ENCODE peak calls at places on chromosomes 11 and 22, in nine cellular contexts. G is Calu3, Z is breast epithelium, X is ovary, T is AG10803, B is nephron progenitor cell, F is WERI-Rb-1, A is GM13976, E is thoracic aorta. O is an unnamed sample.

GRCh38 chr22:45009881-45010531 is at the start of gene PHF21B:
- DNase-seq in F (peak; percentile 90), B (peak; percentile 92), G (peak; percentile 13), Z (no peak), E (no peak), A (peak; percentile 73), X (peak; percentile 83), T (peak; percentile 13), O (peak; percentile 49)

GRCh38 chr11:59437770-59438169 is 1.5 kb downstream of the OR5A1 start:
- DNase-seq in T (no peak), A (no peak), X (no peak), B (no peak), G (no peak), F (no peak), Z (no peak), E (no peak), O (no peak)

GRCh38 chr11:75602916-75603315 is 40.9 kb downstream of the SERPINH1 start:
- DNase-seq in E (no peak), Z (no peak), T (peak; percentile 29), G (no peak), X (no peak), B (no peak), A (no peak), F (no peak), O (no peak)

GRCh38 chr11:93969925-93970922 is 50.9 kb upstream of the HEPHL1 start:
- DNase-seq in A (no peak), E (no peak), G (no peak), F (no peak), T (no peak), Z (no peak), B (no peak), X (no peak), O (no peak)

GRCh38 chr11:128232588-128232987 is 354.8 kb downstream of the ETS1 start:
- DNase-seq in A (no peak), Z (no peak), F (no peak), G (no peak), T (no peak), X (no peak), E (no peak), B (no peak), O (no peak)

GRCh38 chr11:3169235-3169951 is 4.3 kb upstream of the OSBPL5 start:
- DNase-seq in B (no peak), G (peak; percentile 36), E (no peak), T (peak; percentile 72), A (no peak), Z (no peak), F (no peak), X (no peak), O (no peak)

GRCh38 chr11:115301029-115301428 is 203.2 kb downstream of the CADM1 start:
- DNase-seq in B (no peak), E (no peak), A (no peak), G (no peak), X (no peak), Z (no peak), F (no peak), T (no peak), O (no peak)

GRCh38 chr11:134761926-134762247 is 349.8 kb upstream of the B3GAT1 start:
- DNase-seq in E (no peak), B (no peak), F (no peak), G (no peak), Z (no peak), T (no peak), A (no peak), X (no peak), O (peak; percentile 13)

GRCh38 chr11:110147965-110148709 is 54.9 kb downstream of the ZC3H12C start:
- DNase-seq in A (no peak), E (no peak), F (no peak), X (no peak), G (no peak), Z (no peak), B (no peak), T (peak; percentile 77), O (no peak)

GRCh38 chr22:25564979-25565677 is 653 bp downstream of the GRK3 start:
- DNase-seq in F (peak; percentile 44), G (peak; percentile 39), X (peak; percentile 68), B (no peak), Z (no peak), E (no peak), T (no peak), A (no peak), O (no peak)

GRCh38 chr11:1650034-1650917 is 20.7 kb downstream of the KRTAP5-5 start:
- DNase-seq in X (no peak), T (no peak), A (no peak), F (no peak), E (no peak), Z (peak; percentile 49), G (no peak), B (no peak), O (no peak)

GRCh38 chr11:72780291-72781062 is 13.4 kb downstream of the STARD10 start:
- DNase-seq in Z (no peak), G (no peak), T (no peak), F (no peak), B (no peak), X (no peak), E (no peak), A (no peak), O (no peak)
- TF ChIP-seq CTCF in Z (no peak), G (no peak), T (no peak), F (no peak), B (no peak), X (no peak), E (no peak), A (no peak), O (no peak)

DNA sequence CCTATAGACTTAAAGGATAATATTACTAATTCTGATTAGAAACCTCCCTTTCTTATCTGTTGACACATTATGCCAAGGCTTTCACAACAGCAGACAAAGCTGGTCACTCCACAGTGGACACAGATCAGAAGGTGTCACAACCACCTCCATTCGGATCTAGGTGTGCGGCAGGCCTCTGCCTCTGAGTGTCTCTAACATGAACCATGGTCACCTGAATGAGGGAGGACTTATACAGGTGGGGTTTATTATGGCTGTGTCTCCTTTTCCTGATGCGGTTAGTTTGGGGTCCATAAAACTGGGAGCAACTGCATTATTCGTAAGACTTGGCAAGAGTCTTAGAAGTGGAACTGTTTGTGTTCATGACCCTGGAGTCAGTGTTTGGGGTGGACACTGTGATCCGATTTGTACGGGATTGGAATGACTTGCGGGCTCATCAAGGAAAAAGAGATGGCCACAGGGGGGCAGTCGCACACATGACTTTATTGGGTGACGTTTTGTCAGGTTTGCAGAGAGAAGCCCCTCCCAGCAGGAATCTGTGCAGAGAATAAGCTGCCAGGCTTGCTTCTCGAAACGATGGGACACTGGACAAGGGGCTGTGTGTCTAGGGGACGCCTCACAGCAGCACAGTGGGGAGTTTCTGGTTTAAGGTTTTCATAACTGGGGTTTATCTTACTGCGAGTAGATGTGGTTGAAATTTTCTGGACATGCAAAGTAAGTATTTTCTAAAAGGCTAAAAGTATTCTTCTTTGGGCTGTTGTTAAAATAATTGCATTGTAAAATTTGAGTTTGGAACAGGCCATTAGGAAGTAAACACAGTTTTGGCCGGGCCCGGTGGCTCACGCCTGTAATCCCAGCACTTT is 90.6 kb downstream of the GAB4 start:
- DNase-seq in B (peak; percentile 47), T (peak; percentile 53), A (peak; percentile 70), F (peak; percentile 71), X (peak; percentile 33), Z (peak; percentile 60), E (no peak), G (peak; percentile 68), O (peak; percentile 65)
- TF ChIP-seq CTCF in B (no peak), T (peak; percentile 67), A (peak; percentile 59), F (peak; percentile 71), X (no peak), Z (no peak), E (peak; percentile 31), G (peak; percentile 57), O (peak; percentile 54)

GRCh38 chr11:57322881-57323467 is 1.8 kb downstream of the TNKS1BP1 start:
- DNase-seq in T (no peak), B (no peak), F (no peak), Z (no peak), A (no peak), E (no peak), G (no peak), X (no peak), O (no peak)
- TF ChIP-seq CTCF in T (no peak), B (no peak), F (no peak), Z (no peak), A (no peak), E (no peak), G (no peak), X (no peak), O (no peak)

GRCh38 chr11:19800162-19800561 is 87.5 kb downstream of the NAV2 start:
- DNase-seq in T (no peak), X (no peak), F (no peak), A (no peak), B (no peak), E (no peak), G (no peak), Z (no peak), O (no peak)
- TF ChIP-seq CTCF in T (peak; percentile 43), X (no peak), F (peak; percentile 31), A (no peak), B (no peak), E (no peak), G (no peak), Z (no peak), O (no peak)

DNA sequence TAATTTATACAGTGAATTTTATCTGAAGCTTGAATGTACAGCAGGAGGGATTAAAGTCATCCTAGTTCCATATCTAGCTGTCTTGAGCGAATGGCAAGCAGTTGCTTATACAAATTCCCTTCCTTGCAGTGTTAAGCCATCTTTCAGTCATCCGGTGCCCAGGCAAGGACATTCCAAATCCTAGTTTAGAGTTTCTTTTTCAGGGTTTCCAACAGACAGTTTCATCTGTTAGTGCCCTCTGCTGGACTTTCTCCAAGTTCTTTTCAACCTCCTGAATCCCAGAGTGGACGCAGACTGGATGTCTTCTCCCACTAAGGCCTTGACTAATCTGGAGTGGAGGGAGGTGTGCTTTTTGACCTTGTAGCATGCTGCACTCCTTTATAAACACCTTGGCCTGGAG is 45.4 kb downstream of the GRAMD1B start:
- DNase-seq in E (no peak), G (no peak), F (peak; percentile 67), B (peak; percentile 16), T (peak; percentile 45), A (no peak), X (no peak), Z (no peak), O (no peak)
- TF ChIP-seq CTCF in E (no peak), G (no peak), F (peak; percentile 61), B (peak; percentile 30), T (peak; percentile 32), A (no peak), X (no peak), Z (no peak), O (peak; percentile 16)

GRCh38 chr11:62601364-62602140 is at the start of gene MTA2:
- DNase-seq in E (peak; percentile 90), B (peak; percentile 99), T (peak; percentile 96), Z (peak; percentile 99), A (peak; percentile 98), F (peak; percentile 98), G (peak; percentile 99), X (peak; percentile 100), O (peak; percentile 98)

GRCh38 chr11:62603072-62603408 is 1.4 kb upstream of the MTA2 start:
- DNase-seq in Z (no peak), T (no peak), X (peak; percentile 57), E (no peak), G (no peak), B (no peak), F (no peak), A (no peak), O (no peak)

GRCh38 chr11:62601114-62601363 is 626 bp downstream of the MTA2 start:
- DNase-seq in T (peak; percentile 29), G (no peak), Z (no peak), X (no peak), E (no peak), A (no peak), F (no peak), B (no peak), O (peak; percentile 24)

GRCh38 chr11:62603771-62604170 is 2.1 kb upstream of the MTA2 start:
- DNase-seq in Z (no peak), E (no peak), G (no peak), B (no peak), A (no peak), F (no peak), T (no peak), X (no peak), O (no peak)

GRCh38 chr11:62602141-62603071 is 741 bp upstream of the MTA2 start:
- DNase-seq in A (peak; percentile 60), B (peak; percentile 53), X (peak; percentile 79), Z (peak; percentile 72), E (no peak), T (peak; percentile 41), G (peak; percentile 52), F (peak; percentile 72), O (peak; percentile 39)
- TF ChIP-seq CTCF in A (no peak), B (no peak), X (no peak), Z (no peak), E (no peak), T (no peak), G (no peak), F (no peak), O (no peak)